ENCODE peak calls at places on chromosomes 6 and 20, in eight cellular contexts. One of them, this sample, is unnamed.

GRCh38 chr20:25222461-25223178 is 25.3 kb upstream of the PYGB start:
- DNase-seq in amygdala: no peak
- DNase-seq in tibial nerve: no peak
- DNase-seq in HAP-1: no peak
- DNase-seq in amniotic stem cell: no peak
- DNase-seq in mesothelial cell of epicardium: no peak
- DNase-seq in stimulated activated CD8-positive, alpha-beta memory T cell treated with anti-CD3 and anti-CD28 coated beads, Interleukin-7, amount 100 ng/mL, for 24 hours: no peak
- DNase-seq in fibroblast of the aortic adventitia: no peak
- DNase-seq in this sample: no peak

GRCh38 chr6:2725364-2725988 is 25.2 kb downstream of the MYLK4 start:
- DNase-seq in tibial nerve: no peak
- DNase-seq in amygdala: no peak
- DNase-seq in HAP-1: no peak
- DNase-seq in mesothelial cell of epicardium: no peak
- DNase-seq in amniotic stem cell: no peak
- DNase-seq in fibroblast of the aortic adventitia: no peak
- DNase-seq in stimulated activated CD8-positive, alpha-beta memory T cell treated with anti-CD3 and anti-CD28 coated beads, Interleukin-7, amount 100 ng/mL, for 24 hours: no peak
- DNase-seq in this sample: no peak

GRCh38 chr6:35427851-35428321 is 24.3 kb upstream of the FANCE start:
- DNase-seq in HAP-1: no peak
- DNase-seq in amygdala: no peak
- DNase-seq in tibial nerve: no peak
- DNase-seq in fibroblast of the aortic adventitia: peak
- DNase-seq in mesothelial cell of epicardium: no peak
- DNase-seq in amniotic stem cell: peak
- DNase-seq in stimulated activated CD8-positive, alpha-beta memory T cell treated with anti-CD3 and anti-CD28 coated beads, Interleukin-7, amount 100 ng/mL, for 24 hours: no peak
- DNase-seq in this sample: no peak

GRCh38 chr6:42841844-42842584 is 37.4 kb upstream of the RPL7L1 start:
- DNase-seq in mesothelial cell of epicardium: no peak
- DNase-seq in fibroblast of the aortic adventitia: no peak
- DNase-seq in amygdala: no peak
- DNase-seq in tibial nerve: no peak
- DNase-seq in amniotic stem cell: no peak
- DNase-seq in HAP-1: no peak
- DNase-seq in stimulated activated CD8-positive, alpha-beta memory T cell treated with anti-CD3 and anti-CD28 coated beads, Interleukin-7, amount 100 ng/mL, for 24 hours: no peak
- DNase-seq in this sample: no peak

GRCh38 chr6:9690388-9690787 is 724.5 kb downstream of the TFAP2A start:
- DNase-seq in tibial nerve: no peak
- DNase-seq in amniotic stem cell: no peak
- DNase-seq in fibroblast of the aortic adventitia: no peak
- DNase-seq in mesothelial cell of epicardium: no peak
- DNase-seq in amygdala: no peak
- DNase-seq in HAP-1: no peak
- DNase-seq in stimulated activated CD8-positive, alpha-beta memory T cell treated with anti-CD3 and anti-CD28 coated beads, Interleukin-7, amount 100 ng/mL, for 24 hours: no peak
- DNase-seq in this sample: no peak

GRCh38 chr6:93721386-93722048 is 302.2 kb upstream of the EPHA7 start:
- DNase-seq in stimulated activated CD8-positive, alpha-beta memory T cell treated with anti-CD3 and anti-CD28 coated beads, Interleukin-7, amount 100 ng/mL, for 24 hours: no peak
- DNase-seq in amygdala: no peak
- DNase-seq in tibial nerve: no peak
- DNase-seq in amniotic stem cell: no peak
- DNase-seq in HAP-1: peak
- DNase-seq in fibroblast of the aortic adventitia: peak
- DNase-seq in mesothelial cell of epicardium: no peak
- DNase-seq in this sample: no peak

GRCh38 chr6:71012871-71013456 is 56.1 kb upstream of the B3GAT2 start:
- DNase-seq in HAP-1: peak
- DNase-seq in amniotic stem cell: peak
- DNase-seq in amygdala: no peak
- DNase-seq in mesothelial cell of epicardium: no peak
- DNase-seq in stimulated activated CD8-positive, alpha-beta memory T cell treated with anti-CD3 and anti-CD28 coated beads, Interleukin-7, amount 100 ng/mL, for 24 hours: no peak
- DNase-seq in fibroblast of the aortic adventitia: peak
- DNase-seq in tibial nerve: no peak
- DNase-seq in this sample: no peak

GRCh38 chr6:16369108-16369507 is 130.7 kb downstream of the GMPR start:
- DNase-seq in stimulated activated CD8-positive, alpha-beta memory T cell treated with anti-CD3 and anti-CD28 coated beads, Interleukin-7, amount 100 ng/mL, for 24 hours: no peak
- DNase-seq in mesothelial cell of epicardium: no peak
- DNase-seq in fibroblast of the aortic adventitia: no peak
- DNase-seq in tibial nerve: no peak
- DNase-seq in amygdala: no peak
- DNase-seq in HAP-1: no peak
- DNase-seq in amniotic stem cell: no peak
- DNase-seq in this sample: no peak

GRCh38 chr6:50661636-50662035 is 51.7 kb upstream of the TFAP2D start:
- DNase-seq in HAP-1: no peak
- DNase-seq in mesothelial cell of epicardium: no peak
- DNase-seq in fibroblast of the aortic adventitia: peak
- DNase-seq in amniotic stem cell: no peak
- DNase-seq in stimulated activated CD8-positive, alpha-beta memory T cell treated with anti-CD3 and anti-CD28 coated beads, Interleukin-7, amount 100 ng/mL, for 24 hours: no peak
- DNase-seq in amygdala: no peak
- DNase-seq in tibial nerve: no peak
- DNase-seq in this sample: no peak